ENCODE peak calls at places on chromosome 15, in eight cellular contexts. P is H7, T is AG10803, S is IMR-90, O is ovary, A is mesendoderm, X is left ventricle myocardium inferior, E is neural progenitor cell. Y is an unnamed sample.

GRCh38 chr15:85702321-85703230 is 92.1 kb downstream of the KLHL25 start:
- DNase-seq in A (no peak), E (peak), O (no peak), T (peak), P (no peak), S (peak), X (no peak), Y (peak)

GRCh38 chr15:71455107-71455506 is 339.8 kb downstream of the THSD4 start:
- DNase-seq in P (no peak), O (no peak), S (peak), T (no peak), E (no peak), X (no peak), A (no peak), Y (peak)

GRCh38 chr15:23483821-23484299 is 36.8 kb upstream of the GOLGA6L2 start:
- DNase-seq in E (no peak), T (no peak), X (no peak), S (no peak), A (no peak), P (no peak), O (no peak), Y (no peak)

GRCh38 chr15:46297766-46298165 is 662.9 kb downstream of the SQOR start:
- DNase-seq in P (no peak), E (no peak), O (no peak), T (no peak), A (no peak), X (no peak), S (no peak), Y (no peak)

GRCh38 chr15:29126208-29126536 is 143.4 kb downstream of the NSMCE3 start:
- DNase-seq in X (peak), A (no peak), O (no peak), T (no peak), P (no peak), S (no peak), E (no peak), Y (no peak)

GRCh38 chr15:42679285-42680141 is 57.4 kb downstream of the CDAN1 start:
- DNase-seq in O (no peak), X (no peak), E (no peak), A (no peak), S (no peak), P (no peak), T (no peak), Y (no peak)

GRCh38 chr15:60651734-60652141 is 172.8 kb upstream of the ICE2 start:
- DNase-seq in P (no peak), T (no peak), X (no peak), E (peak), A (peak), O (no peak), S (no peak), Y (no peak)

GRCh38 chr15:94164202-94164807 is 67.1 kb upstream of the MCTP2 start:
- DNase-seq in T (peak), P (peak), X (no peak), A (peak), O (no peak), S (peak), E (peak), Y (peak)

GRCh38 chr15:52527196-52527897 is 1.3 kb downstream of the MYO5A start:
- DNase-seq in E (no peak), A (no peak), O (no peak), X (no peak), T (no peak), P (no peak), S (no peak), Y (no peak)

GRCh38 chr15:52529289-52529929 is 729 bp upstream of the MYO5A start:
- DNase-seq in S (no peak), X (no peak), T (no peak), A (peak), O (no peak), P (no peak), E (no peak), Y (no peak)

GRCh38 chr15:52529940-52530339 is 1.3 kb upstream of the MYO5A start:
- DNase-seq in E (peak), A (no peak), T (no peak), S (no peak), O (no peak), X (no peak), P (no peak), Y (no peak)

GRCh38 chr15:52528465-52529288 is at the start of gene MYO5A:
- DNase-seq in P (peak), T (peak), O (peak), E (peak), A (peak), X (peak), S (peak), Y (peak)

GRCh38 chr15:52527898-52528464 is 699 bp downstream of the MYO5A start:
- DNase-seq in A (peak), P (peak), T (peak), S (peak), X (no peak), E (peak), O (peak), Y (peak)
- H3K4me3 ChIP-seq in A (peak), P (peak), T (peak), S (peak), X (peak), E (peak), O (peak), Y (peak)

GRCh38 chr15:41603411-41603935 is 44.5 kb downstream of the TYRO3 start:
- DNase-seq in E (no peak), A (no peak), T (no peak), S (no peak), X (no peak), O (no peak), P (no peak), Y (no peak)

GRCh38 chr15:41609123-41609522 is 50.1 kb downstream of the TYRO3 start:
- DNase-seq in E (no peak), T (no peak), O (no peak), P (no peak), A (no peak), S (no peak), X (no peak), Y (no peak)

GRCh38 chr15:41605566-41605965 is 46.6 kb downstream of the TYRO3 start:
- DNase-seq in T (peak), E (no peak), P (no peak), O (no peak), A (peak), X (no peak), S (no peak), Y (no peak)

GRCh38 chr15:41607033-41607432 is 48.0 kb downstream of the TYRO3 start:
- DNase-seq in P (no peak), X (no peak), O (no peak), S (peak), A (no peak), T (peak), E (no peak), Y (peak)

GRCh38 chr15:41603941-41604660 is 45.1 kb downstream of the TYRO3 start:
- DNase-seq in T (peak), P (peak), X (peak), E (peak), S (peak), A (peak), O (peak), Y (peak)
- H3K4me3 ChIP-seq in T (peak), P (no peak), X (peak), E (no peak), S (peak), A (no peak), O (peak), Y (peak)

GRCh38 chr15:52121006-52121405 is 8.4 kb upstream of the BCL2L10 start:
- DNase-seq in S (no peak), T (no peak), P (no peak), O (no peak), A (no peak), X (no peak), E (no peak), Y (no peak)
- H3K4me3 ChIP-seq in S (no peak), T (no peak), P (no peak), O (no peak), A (no peak), X (no peak), E (no peak), Y (no peak)

GRCh38 chr15:40694706-40695468 is at the start of gene RAD51:
- DNase-seq in O (peak), S (peak), T (peak), P (peak), X (peak), E (peak), A (peak), Y (peak)

GRCh38 chr15:40697916-40698315 is 2.9 kb downstream of the RAD51 start:
- DNase-seq in E (no peak), A (no peak), T (no peak), P (no peak), X (no peak), O (no peak), S (no peak), Y (no peak)

GRCh38 chr15:40693904-40694705 is 869 bp upstream of the RAD51 start:
- DNase-seq in S (no peak), O (no peak), P (no peak), X (no peak), E (no peak), T (no peak), A (no peak), Y (no peak)

GRCh38 chr15:40695469-40695910 is 516 bp downstream of the RAD51 start:
- DNase-seq in A (no peak), E (no peak), P (no peak), T (peak), O (no peak), X (no peak), S (peak), Y (peak)

GRCh38 chr15:40696228-40696627 is 1.3 kb downstream of the RAD51 start:
- DNase-seq in P (no peak), O (no peak), X (no peak), E (no peak), A (no peak), T (no peak), S (no peak), Y (no peak)
- H3K4me3 ChIP-seq in P (no peak), O (no peak), X (no peak), E (peak), A (no peak), T (peak), S (peak), Y (peak)

Y was measured in adipocyte.